ENCODE peak calls at places on chromosomes 1 and 21, in four cellular contexts. S, Q, H and M are unnamed samples.

GRCh38 chr1:90359994-90360393 is 357.1 kb downstream of the BARHL2 start:
- DNase-seq in S (no peak), Q (no peak), H (no peak), M (no peak)

GRCh38 chr1:53959664-53960250 is 13.6 kb downstream of the LRRC42 start:
- DNase-seq in S (peak), Q (no peak), H (no peak), M (no peak)

GRCh38 chr1:234631721-234632125 is 21.7 kb upstream of the IRF2BP2 start:
- DNase-seq in S (no peak), Q (no peak), H (no peak), M (no peak)

GRCh38 chr1:197998110-197998509 is 80.9 kb downstream of the LHX9 start:
- DNase-seq in S (no peak), Q (no peak), H (no peak), M (no peak)

GRCh38 chr1:109762821-109763645 is 690 bp downstream of the EPS8L3 start:
- DNase-seq in S (no peak), Q (no peak), H (no peak), M (no peak)

GRCh38 chr1:36988311-36988710 is 46.0 kb downstream of the GRIK3 start:
- DNase-seq in S (no peak), Q (no peak), H (no peak), M (no peak)

GRCh38 chr1:11355594-11356467 is 82.8 kb downstream of the UBIAD1 start:
- DNase-seq in S (no peak), Q (no peak), H (no peak), M (no peak)

GRCh38 chr1:158146165-158146564 is 34.5 kb upstream of the CD1D start:
- DNase-seq in S (no peak), Q (no peak), H (no peak), M (no peak)

GRCh38 chr1:66489972-66490601 is 43.9 kb upstream of the SGIP1 start:
- DNase-seq in S (no peak), Q (no peak), H (no peak), M (no peak)

GRCh38 chr1:190124068-190124467 is 353.6 kb downstream of the BRINP3 start:
- DNase-seq in S (no peak), Q (no peak), H (no peak), M (no peak)

GRCh38 chr21:17829472-17829871 is 10.3 kb upstream of the C21orf91 start:
- DNase-seq in S (no peak), Q (no peak), H (no peak), M (no peak)

GRCh38 chr1:33370827-33371226 is 49.9 kb upstream of the A3GALT2 start:
- DNase-seq in S (no peak), Q (no peak), H (no peak), M (no peak)

GRCh38 chr1:226808501-226808900 is 61.9 kb upstream of the PSEN2 start:
- DNase-seq in S (no peak), Q (no peak), H (no peak), M (no peak)

GRCh38 chr1:239976130-239976968 is 115.3 kb upstream of the FMN2 start:
- DNase-seq in S (peak), Q (no peak), H (peak), M (peak)

GRCh38 chr1:244150665-244151064 is 99.6 kb downstream of the ZBTB18 start:
- DNase-seq in S (no peak), Q (no peak), H (no peak), M (no peak)

GRCh38 chr1:3894626-3895278 is 5.3 kb downstream of the C1orf174 start:
- DNase-seq in S (no peak), Q (no peak), H (no peak), M (no peak)

GRCh38 chr1:96559181-96559580 is 162.4 kb upstream of the PTBP2 start:
- DNase-seq in S (no peak), Q (no peak), H (no peak), M (no peak)

GRCh38 chr1:246795906-246796694 is 71.9 kb downstream of the SCCPDH start:
- DNase-seq in S (no peak), Q (no peak), H (no peak), M (no peak)

GRCh38 chr1:107254306-107254705 is 113.5 kb downstream of the NTNG1 start:
- DNase-seq in S (no peak), Q (no peak), H (no peak), M (no peak)